ENCODE peak calls at places on chromosomes 7 and 10, in five cellular contexts. R is nephron progenitor cell, V is left ventricle myocardium inferior, B is dorsolateral prefrontal cortex, S is AG04449. M is an unnamed sample.

GRCh38 chr7:129713544-129713943 is 102.0 kb downstream of the NRF1 start:
- DNase-seq in B (no peak), S (no peak), R (no peak), V (no peak), M (no peak)

GRCh38 chr10:75137533-75138438 is 26.3 kb downstream of the SAMD8 start:
- DNase-seq in V (no peak), R (no peak), B (no peak), S (no peak), M (no peak)

GRCh38 chr10:119663866-119664698 is 12.9 kb downstream of the BAG3 start:
- DNase-seq in S (no peak), V (no peak), R (no peak), B (no peak), M (no peak)

GRCh38 chr10:10792681-10793080 is 225.0 kb upstream of the CELF2 start:
- DNase-seq in S (peak; percentile 74), R (no peak), V (no peak), B (no peak), M (no peak)

GRCh38 chr10:84762754-84763394 is 434.5 kb downstream of the CCSER2 start:
- DNase-seq in S (no peak), R (no peak), V (no peak), B (no peak), M (no peak)

GRCh38 chr7:37160656-37161055 is 288.0 kb downstream of the ELMO1 start:
- DNase-seq in S (no peak), R (no peak), B (no peak), V (no peak), M (no peak)

GRCh38 chr10:119290301-119291036 is 83.1 kb downstream of the GRK5 start:
- DNase-seq in R (no peak), S (no peak), V (no peak), B (no peak), M (no peak)

GRCh38 chr10:130246113-130246512 is 109.9 kb downstream of the GLRX3 start:
- DNase-seq in B (no peak), S (no peak), R (no peak), V (no peak), M (no peak)

GRCh38 chr7:16564909-16565426 is 38.3 kb downstream of the LRRC72 start:
- DNase-seq in R (peak; percentile 17), S (peak; percentile 9), B (no peak), V (no peak), M (no peak)

DNA sequence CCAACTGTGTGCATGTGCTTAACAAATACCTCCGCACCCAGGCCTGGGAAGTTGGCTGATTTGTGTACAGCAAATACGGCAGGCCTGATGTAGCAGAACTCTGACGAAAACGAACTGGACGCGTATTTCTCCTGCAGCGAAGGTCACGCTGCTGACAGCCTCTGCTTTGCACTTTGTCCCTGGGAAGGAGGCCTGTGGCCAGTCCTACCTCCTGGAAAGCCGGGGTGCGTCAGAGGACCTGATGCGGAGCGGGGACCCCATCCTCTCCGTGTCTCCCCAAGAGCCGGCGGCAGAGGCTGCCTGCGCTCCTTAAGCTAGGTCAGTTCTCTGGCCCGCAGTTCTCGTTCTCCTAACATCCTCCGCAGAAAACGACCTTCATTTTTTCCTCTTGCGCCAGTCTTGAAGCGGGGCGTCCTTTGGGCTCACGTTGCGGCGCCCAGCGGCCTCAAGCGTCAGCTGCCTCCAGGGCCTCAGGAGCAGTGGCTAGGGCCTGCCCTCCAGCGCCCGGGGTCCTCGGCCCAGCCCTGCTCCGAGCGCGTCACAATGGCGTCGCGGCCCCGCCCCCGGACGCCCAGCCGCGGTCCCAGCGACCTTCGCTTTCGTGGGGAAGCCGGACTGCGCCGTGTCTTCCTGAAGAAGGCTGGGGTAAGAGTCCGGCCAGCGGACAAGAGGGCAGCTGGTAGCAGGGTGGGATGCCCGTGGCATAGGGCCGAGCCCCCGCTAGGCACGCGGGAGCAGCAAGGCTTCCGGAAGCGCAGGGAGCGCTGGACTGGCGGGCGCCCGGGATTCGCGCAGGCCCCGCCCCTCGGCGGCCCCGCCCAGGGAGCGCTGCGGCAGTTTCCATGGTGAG is at the start of gene ZNF487:
- DNase-seq in S (no peak), R (peak; percentile 86), V (peak; percentile 90), B (peak; percentile 82), M (no peak)
- TF ChIP-seq CTCF in S (no peak), R (no peak), V (peak; percentile 35), B (peak; percentile 56), M (peak; percentile 12)

GRCh38 chr10:60444494-60445064 is 54.9 kb upstream of the ANK3 start:
- DNase-seq in V (no peak), B (no peak), S (no peak), R (no peak), M (no peak)
- TF ChIP-seq CTCF in V (peak; percentile 69), B (peak; percentile 70), S (peak; percentile 25), R (peak; percentile 50), M (peak; percentile 9)

GRCh38 chr7:100629117-100629711 is 12.1 kb downstream of the TFR2 start:
- DNase-seq in S (no peak), V (no peak), B (no peak), R (peak; percentile 51), M (no peak)
- TF ChIP-seq CTCF in S (peak; percentile 39), V (peak; percentile 22), B (no peak), R (peak; percentile 31), M (peak; percentile 50)

DNA sequence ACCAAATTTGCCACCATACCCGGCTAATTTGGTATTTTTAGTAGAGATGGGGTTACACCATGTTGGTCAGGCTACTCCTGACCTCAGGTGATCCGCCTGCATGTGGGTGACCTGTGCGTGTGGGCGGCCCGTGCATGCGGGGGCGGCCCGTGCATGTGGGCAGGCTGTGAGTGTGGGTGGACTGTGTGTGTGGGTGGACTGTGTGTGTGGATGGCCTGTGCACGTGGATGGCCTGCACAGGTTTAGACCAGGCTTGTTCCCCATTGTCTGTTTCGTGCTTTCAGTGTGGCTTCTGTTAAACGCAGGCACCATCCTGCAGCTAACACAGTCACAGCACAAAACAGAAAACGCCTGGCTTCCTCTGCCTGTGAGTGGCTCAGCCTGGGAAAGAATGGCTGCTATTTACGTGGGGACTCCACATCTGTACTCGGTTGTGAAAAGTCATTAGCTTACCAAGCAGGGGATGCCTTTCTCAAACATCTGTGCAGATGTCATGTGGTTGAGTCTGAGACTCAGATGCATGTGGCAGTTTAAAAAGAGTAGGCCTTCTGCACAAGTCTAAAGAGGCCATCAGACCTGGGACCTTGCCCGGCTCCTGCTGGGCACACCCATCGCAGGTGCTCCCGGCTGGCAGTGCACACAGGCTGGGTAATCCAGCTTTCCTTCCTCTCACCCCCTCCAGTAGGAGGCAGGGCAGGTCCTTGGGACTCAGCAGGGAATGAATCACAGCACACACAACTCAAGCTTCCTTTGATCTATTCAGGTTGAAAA is 91.6 kb downstream of the COBL start:
- DNase-seq in S (no peak), B (no peak), V (no peak), R (no peak), M (no peak)
- TF ChIP-seq CTCF in S (no peak), B (peak; percentile 50), V (peak; percentile 36), R (no peak), M (no peak)

GRCh38 chr7:3722396-3722846 is 421.4 kb downstream of the SDK1 start:
- DNase-seq in S (no peak), R (peak; percentile 56), V (peak; percentile 21), B (peak; percentile 27), M (no peak)
- TF ChIP-seq CTCF in S (no peak), R (no peak), V (peak; percentile 38), B (peak; percentile 61), M (no peak)

DNA sequence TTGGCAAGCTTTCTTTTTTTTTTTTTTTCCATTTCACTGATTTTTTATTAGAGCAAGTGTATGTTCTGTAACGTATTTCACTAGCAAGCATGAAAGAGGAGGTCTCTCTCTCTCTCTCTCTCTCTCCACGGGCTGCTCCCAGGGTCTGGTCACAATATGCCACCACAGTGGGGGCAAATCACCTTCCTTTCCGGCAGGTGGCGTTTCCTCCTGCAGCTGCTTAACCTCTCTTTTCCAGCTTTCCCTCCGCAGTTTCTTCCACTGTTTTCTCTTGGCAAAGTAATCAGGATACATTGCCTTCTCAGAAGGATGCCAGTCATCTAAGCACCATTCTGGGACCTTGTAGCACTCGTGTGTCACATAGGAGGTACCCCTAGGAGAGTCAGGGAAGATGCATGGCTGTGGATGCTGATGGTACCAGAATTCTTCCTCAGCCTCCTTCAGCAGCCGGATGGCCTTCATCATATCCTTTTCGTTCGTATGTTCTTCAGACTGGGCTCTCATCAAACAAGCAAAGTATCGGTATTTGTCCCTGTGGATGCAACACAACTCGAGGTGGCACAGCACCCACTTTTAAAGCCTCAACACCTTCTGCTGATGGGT is 197.3 kb upstream of the PODXL start:
- DNase-seq in R (peak; percentile 38), B (no peak), V (no peak), S (no peak), M (no peak)
- TF ChIP-seq CTCF in R (peak; percentile 42), B (no peak), V (peak; percentile 31), S (peak; percentile 30), M (peak; percentile 50)

DNA sequence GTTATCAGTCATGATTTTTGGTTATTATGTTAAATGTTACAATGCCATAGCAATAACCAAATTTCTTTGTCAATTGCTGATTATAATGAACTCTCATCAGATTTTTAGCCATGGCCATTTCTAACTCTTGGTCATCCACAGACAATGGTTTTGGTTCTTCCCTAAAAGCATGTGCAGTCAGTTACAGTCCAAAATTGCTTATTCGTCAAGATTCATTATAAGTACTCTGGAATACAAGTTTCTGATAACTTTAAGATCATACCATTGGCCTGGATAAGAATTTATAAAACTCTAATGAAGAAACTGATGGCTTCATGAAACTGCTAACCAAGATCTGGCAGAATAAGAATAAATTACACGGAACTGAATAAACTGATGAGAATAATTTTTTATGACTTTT is 50.9 kb downstream of the PDZD8 start:
- DNase-seq in V (no peak), S (no peak), B (no peak), R (no peak), M (no peak)
- TF ChIP-seq CTCF in V (no peak), S (no peak), B (no peak), R (no peak), M (no peak)

M was measured in GM12864.